ENCODE peak calls at places on chromosome 3, in nine cellular contexts. One of them, this sample, is unnamed.
A peak's percentile ranks its signal among the peaks of the same experiment; 100 is the strongest.

GRCh38 chr3:49026536-49026935 is 2.7 kb downstream of the IMPDH2 start:
- DNase-seq in uterus: no peak
- DNase-seq in left ventricle myocardium inferior: no peak
- DNase-seq in AG20443: no peak
- DNase-seq in GM18507: no peak
- DNase-seq in NCI-H1417: no peak
- DNase-seq in ACHN: no peak
- DNase-seq in thoracic aorta: no peak
- DNase-seq in NCI-H460: no peak
- DNase-seq in this sample: no peak

GRCh38 chr3:104846270-104846669 is 520.4 kb upstream of the ALCAM start:
- DNase-seq in GM18507: no peak
- DNase-seq in NCI-H1417: no peak
- DNase-seq in uterus: no peak
- DNase-seq in NCI-H460: no peak
- DNase-seq in left ventricle myocardium inferior: no peak
- DNase-seq in ACHN: no peak
- DNase-seq in AG20443: peak; percentile 9
- DNase-seq in thoracic aorta: no peak
- DNase-seq in this sample: no peak

GRCh38 chr3:44584646-44585501 is at the start of gene ZNF660:
- DNase-seq in thoracic aorta: peak; percentile 4
- DNase-seq in uterus: peak; percentile 60
- DNase-seq in GM18507: no peak
- DNase-seq in NCI-H460: no peak
- DNase-seq in ACHN: no peak
- DNase-seq in NCI-H1417: peak; percentile 89
- DNase-seq in AG20443: peak; percentile 89
- DNase-seq in left ventricle myocardium inferior: peak; percentile 49
- DNase-seq in this sample: peak; percentile 80

GRCh38 chr3:16086690-16087089 is 87.8 kb upstream of the GALNT15 start:
- DNase-seq in GM18507: no peak
- DNase-seq in uterus: no peak
- DNase-seq in AG20443: no peak
- DNase-seq in left ventricle myocardium inferior: no peak
- DNase-seq in NCI-H460: no peak
- DNase-seq in ACHN: no peak
- DNase-seq in thoracic aorta: no peak
- DNase-seq in NCI-H1417: no peak
- DNase-seq in this sample: no peak

GRCh38 chr3:14949126-14949525 is 1.7 kb downstream of the NR2C2 start:
- DNase-seq in GM18507: no peak
- DNase-seq in AG20443: no peak
- DNase-seq in NCI-H1417: no peak
- DNase-seq in left ventricle myocardium inferior: no peak
- DNase-seq in ACHN: no peak
- DNase-seq in uterus: no peak
- DNase-seq in thoracic aorta: no peak
- DNase-seq in NCI-H460: no peak
- DNase-seq in this sample: no peak

GRCh38 chr3:59263152-59263551 is 213.3 kb upstream of the CFAP20DC start:
- DNase-seq in NCI-H460: no peak
- DNase-seq in AG20443: peak; percentile 33
- DNase-seq in uterus: no peak
- DNase-seq in GM18507: no peak
- DNase-seq in left ventricle myocardium inferior: no peak
- DNase-seq in NCI-H1417: no peak
- DNase-seq in ACHN: no peak
- DNase-seq in thoracic aorta: no peak
- DNase-seq in this sample: no peak

GRCh38 chr3:53156368-53156834 is 4.6 kb upstream of the PRKCD start:
- DNase-seq in thoracic aorta: no peak
- DNase-seq in left ventricle myocardium inferior: no peak
- DNase-seq in NCI-H460: no peak
- DNase-seq in GM18507: no peak
- DNase-seq in AG20443: peak; percentile 43
- DNase-seq in NCI-H1417: no peak
- DNase-seq in ACHN: no peak
- DNase-seq in uterus: no peak
- DNase-seq in this sample: no peak

GRCh38 chr3:114307222-114307840 is 13.5 kb downstream of the TIGIT start:
- DNase-seq in NCI-H1417: no peak
- DNase-seq in GM18507: peak; percentile 15
- DNase-seq in left ventricle myocardium inferior: no peak
- DNase-seq in NCI-H460: no peak
- DNase-seq in thoracic aorta: no peak
- DNase-seq in AG20443: no peak
- DNase-seq in ACHN: no peak
- DNase-seq in uterus: no peak
- DNase-seq in this sample: no peak

GRCh38 chr3:5314897-5315296 is 127.4 kb downstream of the EDEM1 start:
- DNase-seq in thoracic aorta: no peak
- DNase-seq in ACHN: no peak
- DNase-seq in NCI-H460: no peak
- DNase-seq in uterus: no peak
- DNase-seq in GM18507: no peak
- DNase-seq in AG20443: no peak
- DNase-seq in left ventricle myocardium inferior: no peak
- DNase-seq in NCI-H1417: peak; percentile 19
- DNase-seq in this sample: no peak

GRCh38 chr3:177830411-177830849 is 633.1 kb upstream of the TBL1XR1 start:
- DNase-seq in AG20443: peak; percentile 60
- DNase-seq in ACHN: no peak
- DNase-seq in uterus: peak; percentile 86
- DNase-seq in NCI-H460: no peak
- DNase-seq in left ventricle myocardium inferior: no peak
- DNase-seq in GM18507: no peak
- DNase-seq in NCI-H1417: peak; percentile 87
- DNase-seq in thoracic aorta: no peak
- DNase-seq in this sample: no peak

GRCh38 chr3:144039661-144040060 is 68.0 kb downstream of the DIPK2A start:
- DNase-seq in NCI-H460: no peak
- DNase-seq in ACHN: no peak
- DNase-seq in left ventricle myocardium inferior: no peak
- DNase-seq in uterus: no peak
- DNase-seq in thoracic aorta: no peak
- DNase-seq in NCI-H1417: no peak
- DNase-seq in AG20443: no peak
- DNase-seq in GM18507: no peak
- DNase-seq in this sample: no peak